ENCODE peak calls at places on chromosome 18, in ten cellular contexts. Q is K562; C is D341Med; I is sciatic nerve; R is stimulated activated CD8-positive, alpha-beta memory T cell treated with anti-CD3 and anti-CD28 coated beads, Interleukin-7, amount 100 ng/mL, for 48 hours; M is astrocyte; H is HCT116; L is NCI-H1092; E is GM03348; A is hypothalamus. W is an unnamed sample.

GRCh38 chr18:54734059-54734458 is 94.2 kb upstream of the RAB27B start:
- DNase-seq in Q (peak; percentile 45), C (no peak), I (no peak), L (no peak), A (no peak), M (peak; percentile 98), H (no peak), E (peak; percentile 75), R (no peak), W (peak; percentile 84)

GRCh38 chr18:70234667-70235459 is 29.4 kb upstream of the RTTN start:
- DNase-seq in L (no peak), R (no peak), A (no peak), E (peak; percentile 63), I (no peak), Q (peak; percentile 26), M (peak; percentile 91), H (no peak), C (no peak), W (peak; percentile 19)

GRCh38 chr18:74796928-74797576 is 199.4 kb downstream of the ZNF407 start:
- DNase-seq in E (peak; percentile 60), A (no peak), L (peak; percentile 53), H (peak; percentile 8), M (peak; percentile 84), C (no peak), R (no peak), I (no peak), Q (peak; percentile 53), W (peak; percentile 57)

GRCh38 chr18:58522157-58522556 is 106.7 kb downstream of the ALPK2 start:
- DNase-seq in C (no peak), A (no peak), M (no peak), H (no peak), R (no peak), E (no peak), I (no peak), L (no peak), Q (no peak), W (no peak)

GRCh38 chr18:73950116-73950705 is 197.4 kb downstream of the FBXO15 start:
- DNase-seq in C (no peak), Q (no peak), R (no peak), M (peak; percentile 29), A (no peak), L (no peak), E (no peak), I (no peak), H (no peak), W (peak; percentile 76)

GRCh38 chr18:5628512-5629255 is 84.9 kb upstream of the EPB41L3 start:
- DNase-seq in M (peak; percentile 29), E (peak; percentile 60), L (no peak), R (no peak), I (peak; percentile 65), A (no peak), Q (no peak), H (no peak), C (peak; percentile 79), W (no peak)

GRCh38 chr18:12839057-12839525 is 44.9 kb downstream of the PTPN2 start:
- DNase-seq in R (no peak), L (no peak), C (no peak), H (no peak), I (no peak), E (no peak), Q (no peak), A (no peak), M (no peak), W (peak; percentile 5)

GRCh38 chr18:74234326-74235171 is 57.2 kb downstream of the CYB5A start:
- DNase-seq in A (no peak), M (peak; percentile 48), E (no peak), C (no peak), L (no peak), R (no peak), Q (peak; percentile 18), I (no peak), H (no peak), W (peak; percentile 77)

GRCh38 chr18:57859314-57859713 is 56.2 kb upstream of the ATP8B1 start:
- DNase-seq in I (no peak), R (no peak), H (peak; percentile 32), L (no peak), Q (peak; percentile 35), M (no peak), A (no peak), C (peak; percentile 55), E (no peak), W (no peak)